ENCODE peak calls at places on chromosomes 1 and 21, in five cellular contexts. One of them, this sample, is unnamed.

GRCh38 chr1:197801111-197801482 is 25.8 kb upstream of the DENND1B start:
- DNase-seq in left lung: no peak
- DNase-seq in cardiac muscle cell: no peak
- DNase-seq in GM23248: no peak
- DNase-seq in brain microvascular endothelial cell: no peak
- DNase-seq in this sample: no peak

GRCh38 chr21:42081931-42082381 is 10.8 kb downstream of the UMODL1 start:
- DNase-seq in cardiac muscle cell: no peak
- DNase-seq in GM23248: no peak
- DNase-seq in brain microvascular endothelial cell: no peak
- DNase-seq in left lung: no peak
- DNase-seq in this sample: no peak

GRCh38 chr1:35726814-35727433 is 8.2 kb upstream of the C1orf216 start:
- DNase-seq in left lung: no peak
- DNase-seq in brain microvascular endothelial cell: peak; percentile 40
- DNase-seq in cardiac muscle cell: peak; percentile 77
- DNase-seq in GM23248: peak; percentile 71
- DNase-seq in this sample: peak; percentile 57

GRCh38 chr1:233707153-233707905 is 93.4 kb downstream of the KCNK1 start:
- DNase-seq in left lung: no peak
- DNase-seq in brain microvascular endothelial cell: no peak
- DNase-seq in cardiac muscle cell: peak; percentile 8
- DNase-seq in GM23248: peak; percentile 18
- DNase-seq in this sample: no peak

GRCh38 chr1:93704063-93704462 is 22.4 kb upstream of the BCAR3 start:
- DNase-seq in left lung: no peak
- DNase-seq in GM23248: no peak
- DNase-seq in brain microvascular endothelial cell: no peak
- DNase-seq in cardiac muscle cell: no peak
- DNase-seq in this sample: no peak

GRCh38 chr1:100631015-100631521 is 88.5 kb upstream of the VCAM1 start:
- DNase-seq in left lung: no peak
- DNase-seq in GM23248: peak; percentile 89
- DNase-seq in brain microvascular endothelial cell: peak; percentile 98
- DNase-seq in cardiac muscle cell: peak; percentile 84
- DNase-seq in this sample: no peak

GRCh38 chr1:26350701-26351590 is 3.0 kb downstream of the CRYBG2 start:
- DNase-seq in left lung: no peak
- DNase-seq in cardiac muscle cell: peak; percentile 30
- DNase-seq in brain microvascular endothelial cell: no peak
- DNase-seq in GM23248: no peak
- DNase-seq in this sample: no peak

GRCh38 chr1:26602378-26602959 is 72.9 kb downstream of the RPS6KA1 start:
- DNase-seq in cardiac muscle cell: peak; percentile 76
- DNase-seq in GM23248: peak; percentile 72
- DNase-seq in left lung: no peak
- DNase-seq in brain microvascular endothelial cell: peak; percentile 59
- DNase-seq in this sample: peak; percentile 73

GRCh38 chr1:21262282-21263051 is 27.8 kb downstream of the ECE1 start:
- DNase-seq in left lung: no peak
- DNase-seq in cardiac muscle cell: peak; percentile 93
- DNase-seq in GM23248: peak; percentile 94
- DNase-seq in brain microvascular endothelial cell: peak; percentile 96
- DNase-seq in this sample: no peak

GRCh38 chr1:221887091-221887746 is 145.3 kb upstream of the DUSP10 start:
- DNase-seq in cardiac muscle cell: peak; percentile 68
- DNase-seq in left lung: peak; percentile 80
- DNase-seq in GM23248: peak; percentile 97
- DNase-seq in brain microvascular endothelial cell: peak; percentile 78
- DNase-seq in this sample: no peak

GRCh38 chr1:10781137-10781536 is 15.3 kb downstream of the CASZ1 start:
- DNase-seq in cardiac muscle cell: no peak
- DNase-seq in brain microvascular endothelial cell: no peak
- DNase-seq in GM23248: no peak
- DNase-seq in left lung: no peak
- DNase-seq in this sample: no peak

GRCh38 chr1:109931189-109931672 is 20.6 kb downstream of the CSF1 start:
- DNase-seq in brain microvascular endothelial cell: peak; percentile 77
- DNase-seq in cardiac muscle cell: peak; percentile 91
- DNase-seq in GM23248: peak; percentile 43
- DNase-seq in left lung: peak; percentile 85
- DNase-seq in this sample: no peak

GRCh38 chr1:233735331-233735730 is 121.4 kb downstream of the KCNK1 start:
- DNase-seq in cardiac muscle cell: no peak
- DNase-seq in brain microvascular endothelial cell: no peak
- DNase-seq in GM23248: no peak
- DNase-seq in left lung: no peak
- DNase-seq in this sample: no peak

GRCh38 chr1:212457740-212458338 is 25.1 kb downstream of the NENF start:
- DNase-seq in cardiac muscle cell: peak; percentile 57
- DNase-seq in brain microvascular endothelial cell: peak; percentile 45
- DNase-seq in left lung: no peak
- DNase-seq in GM23248: peak; percentile 59
- DNase-seq in this sample: peak; percentile 39

GRCh38 chr1:11407301-11407994 is 71.5 kb upstream of the DISP3 start:
- DNase-seq in cardiac muscle cell: no peak
- DNase-seq in brain microvascular endothelial cell: no peak
- DNase-seq in left lung: no peak
- DNase-seq in GM23248: no peak
- DNase-seq in this sample: peak; percentile 4

GRCh38 chr1:24695202-24695974 is 49.9 kb upstream of the CLIC4 start:
- DNase-seq in left lung: no peak
- DNase-seq in brain microvascular endothelial cell: no peak
- DNase-seq in GM23248: peak; percentile 42
- DNase-seq in cardiac muscle cell: peak; percentile 48
- DNase-seq in this sample: no peak

GRCh38 chr21:26495283-26495849 is 77.7 kb downstream of the CYYR1 start:
- DNase-seq in brain microvascular endothelial cell: no peak
- DNase-seq in cardiac muscle cell: no peak
- DNase-seq in left lung: no peak
- DNase-seq in GM23248: no peak
- DNase-seq in this sample: no peak

GRCh38 chr1:14994841-14995437 is 158.6 kb upstream of the TMEM51 start:
- DNase-seq in brain microvascular endothelial cell: no peak
- DNase-seq in left lung: peak; percentile 41
- DNase-seq in GM23248: no peak
- DNase-seq in cardiac muscle cell: no peak
- DNase-seq in this sample: no peak

GRCh38 chr1:41514381-41514780 is 29.9 kb upstream of the EDN2 start:
- DNase-seq in left lung: peak; percentile 67
- DNase-seq in GM23248: no peak
- DNase-seq in brain microvascular endothelial cell: no peak
- DNase-seq in cardiac muscle cell: no peak
- DNase-seq in this sample: no peak

GRCh38 chr1:179803916-179804315 is 60.8 kb downstream of the FAM163A start:
- DNase-seq in brain microvascular endothelial cell: no peak
- DNase-seq in left lung: no peak
- DNase-seq in cardiac muscle cell: peak; percentile 59
- DNase-seq in GM23248: peak; percentile 17
- DNase-seq in this sample: no peak

GRCh38 chr1:7299329-7299799 is 471.7 kb upstream of the VAMP3 start:
- DNase-seq in brain microvascular endothelial cell: peak; percentile 98
- DNase-seq in cardiac muscle cell: peak; percentile 96
- DNase-seq in GM23248: peak; percentile 97
- DNase-seq in left lung: no peak
- DNase-seq in this sample: no peak

GRCh38 chr1:212286437-212287131 is 1.4 kb downstream of the PPP2R5A start:
- DNase-seq in left lung: no peak
- DNase-seq in cardiac muscle cell: no peak
- DNase-seq in GM23248: peak; percentile 51
- DNase-seq in brain microvascular endothelial cell: peak; percentile 12
- DNase-seq in this sample: no peak

GRCh38 chr21:44701023-44701400 is 4.0 kb downstream of the KRTAP10-12 start:
- DNase-seq in cardiac muscle cell: no peak
- DNase-seq in GM23248: no peak
- DNase-seq in left lung: no peak
- DNase-seq in brain microvascular endothelial cell: no peak
- DNase-seq in this sample: no peak

GRCh38 chr1:91798241-91798648 is 87.7 kb downstream of the TGFBR3 start:
- DNase-seq in cardiac muscle cell: peak; percentile 75
- DNase-seq in left lung: no peak
- DNase-seq in GM23248: peak; percentile 43
- DNase-seq in brain microvascular endothelial cell: no peak
- DNase-seq in this sample: no peak

GRCh38 chr1:54238353-54239040 is 38.5 kb downstream of the MRPL37 start:
- DNase-seq in cardiac muscle cell: no peak
- DNase-seq in brain microvascular endothelial cell: no peak
- DNase-seq in left lung: no peak
- DNase-seq in GM23248: no peak
- DNase-seq in this sample: no peak

GRCh38 chr1:156559086-156559796 is 13.1 kb downstream of the IQGAP3 start:
- DNase-seq in cardiac muscle cell: no peak
- DNase-seq in left lung: no peak
- DNase-seq in GM23248: no peak
- DNase-seq in brain microvascular endothelial cell: no peak
- DNase-seq in this sample: no peak

GRCh38 chr1:114342376-114342775 is 168.6 kb downstream of the TRIM33 start:
- DNase-seq in left lung: no peak
- DNase-seq in GM23248: no peak
- DNase-seq in cardiac muscle cell: no peak
- DNase-seq in brain microvascular endothelial cell: no peak
- DNase-seq in this sample: peak; percentile 44

GRCh38 chr1:186465956-186466355 is 5.0 kb upstream of the PDC start:
- DNase-seq in left lung: no peak
- DNase-seq in GM23248: no peak
- DNase-seq in brain microvascular endothelial cell: no peak
- DNase-seq in cardiac muscle cell: no peak
- DNase-seq in this sample: no peak

GRCh38 chr1:114274621-114275317 is 121.1 kb upstream of the SYT6 start:
- DNase-seq in brain microvascular endothelial cell: no peak
- DNase-seq in left lung: no peak
- DNase-seq in cardiac muscle cell: no peak
- DNase-seq in GM23248: no peak
- DNase-seq in this sample: no peak

DNA sequence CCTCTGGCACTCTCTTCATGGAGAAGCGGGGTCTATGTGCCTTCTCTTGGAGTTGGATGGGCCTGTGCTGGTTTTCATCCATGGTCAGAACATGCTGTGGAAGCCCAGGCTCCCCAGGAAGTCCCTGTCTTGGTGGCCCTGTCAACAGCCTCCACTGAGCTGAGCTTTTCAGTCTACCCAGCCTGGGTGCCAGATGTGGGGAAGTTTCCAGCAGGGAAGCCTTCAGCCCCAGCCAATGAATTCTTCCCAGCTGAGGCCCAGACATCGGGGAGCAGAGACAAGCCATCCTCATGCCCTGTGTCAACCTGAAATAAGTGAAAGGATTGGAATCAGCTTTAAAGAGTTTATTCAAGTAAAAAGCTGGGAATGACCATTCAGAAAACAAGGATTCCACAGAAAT is 75.1 kb upstream of the PGBD5 start:
- DNase-seq in cardiac muscle cell: no peak
- DNase-seq in left lung: no peak
- DNase-seq in GM23248: no peak
- DNase-seq in brain microvascular endothelial cell: no peak
- DNase-seq in this sample: no peak
- H3K4me3 ChIP-seq in cardiac muscle cell: no peak overlapping the region
- H3K4me3 ChIP-seq in left lung: no peak overlapping the region
- H3K4me3 ChIP-seq in GM23248: no peak overlapping the region
- H3K4me3 ChIP-seq in brain microvascular endothelial cell: no peak overlapping the region
- H3K4me3 ChIP-seq in this sample: no peak overlapping the region

DNA sequence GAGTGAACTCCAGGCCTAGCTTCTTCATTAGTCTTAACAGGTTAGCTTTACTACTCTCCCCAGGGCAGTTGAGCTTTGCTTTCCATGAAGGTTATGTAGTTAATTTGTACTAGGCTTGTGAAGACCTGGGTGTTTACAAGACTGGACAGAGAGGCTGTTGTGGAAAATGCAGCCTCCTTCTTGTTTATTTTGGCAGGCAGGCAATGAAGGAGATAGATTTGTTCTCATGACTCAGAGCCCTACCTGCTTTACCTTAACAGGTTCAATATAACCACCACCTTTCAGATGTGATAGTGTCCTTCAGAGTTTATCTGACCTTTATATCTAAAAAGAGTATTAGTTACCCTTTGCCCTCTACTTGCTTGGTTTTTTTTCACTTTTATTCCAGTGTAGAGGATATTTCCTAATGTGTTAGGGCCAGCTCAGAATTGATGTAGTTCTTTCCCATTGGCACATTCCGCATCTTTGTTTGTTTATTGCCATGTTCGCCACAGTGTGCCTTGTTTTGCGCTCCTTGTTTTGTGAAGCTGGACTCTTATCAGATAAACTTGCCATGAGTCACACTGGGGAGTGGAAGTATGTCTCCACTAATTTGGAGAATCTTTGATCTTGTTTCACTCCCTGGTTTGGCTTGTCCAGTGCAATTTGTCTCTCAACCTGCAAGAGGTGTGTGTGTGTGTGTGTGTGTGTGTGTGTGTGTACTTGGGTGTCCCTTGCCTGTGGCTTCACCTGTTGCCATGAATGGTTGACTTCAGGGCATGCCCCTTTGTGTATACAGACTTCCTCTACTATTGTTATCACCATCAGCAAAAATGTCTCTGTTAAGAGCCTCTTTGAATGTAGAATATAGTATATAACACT is 87.4 kb upstream of the MACF1 start:
- DNase-seq in GM23248: peak; percentile 49
- DNase-seq in left lung: no peak
- DNase-seq in cardiac muscle cell: peak; percentile 56
- DNase-seq in brain microvascular endothelial cell: peak; percentile 49
- DNase-seq in this sample: no peak
- H3K27ac ChIP-seq in GM23248: no peak overlapping the region
- H3K27ac ChIP-seq in left lung: peak overlapping the region; percentile 55
- H3K27ac ChIP-seq in cardiac muscle cell: peak overlapping the region; percentile 81
- H3K27ac ChIP-seq in brain microvascular endothelial cell: no peak overlapping the region
- H3K27ac ChIP-seq in this sample: no peak overlapping the region

GRCh38 chr1:226553594-226554279 is 5.2 kb downstream of the STUM start:
- DNase-seq in cardiac muscle cell: no peak
- DNase-seq in left lung: no peak
- DNase-seq in GM23248: no peak
- DNase-seq in brain microvascular endothelial cell: no peak
- DNase-seq in this sample: no peak
- H3K27me3 ChIP-seq in cardiac muscle cell: peaks cover 50% of the 10 kb centered on the region
- H3K27me3 ChIP-seq in left lung: peaks cover 10% of the 10 kb centered on the region
- H3K27me3 ChIP-seq in GM23248: peaks cover 70% of the 10 kb centered on the region
- H3K27me3 ChIP-seq in brain microvascular endothelial cell: peaks cover 26% of the 10 kb centered on the region
- H3K27me3 ChIP-seq in this sample: no peaks in the 10 kb centered on the region

DNA sequence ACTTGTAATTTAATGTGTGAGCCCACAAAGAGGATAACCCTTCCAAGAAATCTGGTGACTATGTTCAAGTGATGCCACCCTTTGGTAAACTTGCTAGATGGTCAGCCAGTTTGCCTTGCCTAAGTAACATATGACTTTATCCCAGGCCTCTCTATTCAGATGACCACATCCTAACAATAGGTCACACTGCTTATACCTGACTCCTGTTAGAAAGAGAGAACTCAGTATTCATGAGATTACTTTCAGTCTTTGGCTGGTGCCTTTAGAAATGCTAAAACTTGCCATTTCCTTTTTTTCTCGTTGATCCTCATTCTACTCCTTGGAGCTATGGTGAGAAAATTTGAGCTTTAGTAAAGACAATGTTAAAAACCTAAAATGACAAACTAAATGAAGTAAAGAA is 28.5 kb upstream of the SERBP1 start:
- DNase-seq in GM23248: no peak
- DNase-seq in cardiac muscle cell: no peak
- DNase-seq in left lung: no peak
- DNase-seq in brain microvascular endothelial cell: no peak
- DNase-seq in this sample: no peak
- H3K4me3 ChIP-seq in GM23248: no peak overlapping the region
- H3K4me3 ChIP-seq in cardiac muscle cell: no peak overlapping the region
- H3K4me3 ChIP-seq in left lung: no peak overlapping the region
- H3K4me3 ChIP-seq in brain microvascular endothelial cell: no peak overlapping the region
- H3K4me3 ChIP-seq in this sample: no peak overlapping the region

GRCh38 chr1:229694053-229694693 is 68.1 kb downstream of the URB2 start:
- DNase-seq in cardiac muscle cell: peak; percentile 74
- DNase-seq in left lung: peak; percentile 71
- DNase-seq in GM23248: peak; percentile 92
- DNase-seq in brain microvascular endothelial cell: peak; percentile 69
- DNase-seq in this sample: no peak
- H3K27ac ChIP-seq in cardiac muscle cell: peak overlapping the region; percentile 74
- H3K27ac ChIP-seq in left lung: no peak overlapping the region
- H3K27ac ChIP-seq in GM23248: peak overlapping the region; percentile 45
- H3K27ac ChIP-seq in brain microvascular endothelial cell: no peak overlapping the region
- H3K27ac ChIP-seq in this sample: no peak overlapping the region

This sample was measured in naive thymus-derived CD4-positive, alpha-beta T cell.